ENCODE peak calls at places on chromosomes 6 and 20, in eight cellular contexts. D is epithelial cell of proximal tubule, F is prostate gland, L is DND-41, C is fibroblast of the aortic adventitia, S is astrocyte of the spinal cord, T is fibroblast of mammary gland, U is AG04449. P is an unnamed sample.

GRCh38 chr6:142735182-142735581 is 209.8 kb downstream of the HIVEP2 start:
- DNase-seq in F (no peak), U (no peak), C (no peak), L (no peak), S (no peak), T (peak; percentile 26), D (no peak), P (no peak)

GRCh38 chr6:116624036-116624805 is 7.9 kb downstream of the RSPH4A start:
- DNase-seq in D (no peak), S (no peak), T (no peak), F (no peak), L (no peak), U (no peak), C (no peak), P (no peak)

GRCh38 chr20:61126369-61127195 is 125.5 kb upstream of the CDH4 start:
- DNase-seq in D (no peak), S (no peak), T (no peak), U (no peak), C (no peak), L (no peak), F (no peak), P (no peak)

GRCh38 chr6:170260686-170261085 is 30.2 kb downstream of the DLL1 start:
- DNase-seq in U (no peak), F (no peak), T (no peak), L (no peak), C (no peak), S (no peak), D (no peak), P (no peak)

GRCh38 chr6:17519120-17519519 is 81.0 kb upstream of the FAM8A1 start:
- DNase-seq in F (no peak), T (no peak), U (no peak), D (no peak), C (no peak), S (no peak), L (no peak), P (no peak)

GRCh38 chr6:53492860-53493634 is 51.9 kb downstream of the GCLC start:
- DNase-seq in T (peak; percentile 72), C (peak; percentile 83), D (peak; percentile 42), L (no peak), F (peak; percentile 29), S (peak; percentile 81), U (no peak), P (no peak)

GRCh38 chr6:7108196-7108963 is 619 bp downstream of the RREB1 start:
- DNase-seq in C (peak; percentile 47), S (peak; percentile 50), T (peak; percentile 47), D (no peak), L (peak; percentile 58), F (peak; percentile 45), U (no peak), P (peak; percentile 61)

GRCh38 chr6:166341915-166342292 is 441 bp downstream of the SFT2D1 start:
- DNase-seq in L (peak; percentile 41), D (no peak), S (peak; percentile 31), F (no peak), U (no peak), T (peak; percentile 24), C (peak; percentile 23), P (no peak)

GRCh38 chr20:39105551-39105950 is 143.4 kb downstream of the DHX35 start:
- DNase-seq in F (no peak), D (no peak), S (no peak), U (no peak), T (no peak), L (no peak), C (no peak), P (no peak)

GRCh38 chr6:105879146-105879545 is 207.0 kb upstream of the PRDM1 start:
- DNase-seq in S (no peak), C (no peak), T (no peak), F (no peak), U (no peak), D (no peak), L (no peak), P (no peak)

GRCh38 chr20:37310951-37311350 is 21.5 kb downstream of the MANBAL start:
- DNase-seq in L (no peak), U (no peak), D (no peak), T (no peak), C (no peak), F (no peak), S (no peak), P (no peak)

GRCh38 chr6:42230320-42231034 is 12.8 kb upstream of the MRPS10 start:
- DNase-seq in L (no peak), S (peak; percentile 36), U (no peak), C (peak; percentile 38), F (no peak), D (no peak), T (no peak), P (no peak)

DNA sequence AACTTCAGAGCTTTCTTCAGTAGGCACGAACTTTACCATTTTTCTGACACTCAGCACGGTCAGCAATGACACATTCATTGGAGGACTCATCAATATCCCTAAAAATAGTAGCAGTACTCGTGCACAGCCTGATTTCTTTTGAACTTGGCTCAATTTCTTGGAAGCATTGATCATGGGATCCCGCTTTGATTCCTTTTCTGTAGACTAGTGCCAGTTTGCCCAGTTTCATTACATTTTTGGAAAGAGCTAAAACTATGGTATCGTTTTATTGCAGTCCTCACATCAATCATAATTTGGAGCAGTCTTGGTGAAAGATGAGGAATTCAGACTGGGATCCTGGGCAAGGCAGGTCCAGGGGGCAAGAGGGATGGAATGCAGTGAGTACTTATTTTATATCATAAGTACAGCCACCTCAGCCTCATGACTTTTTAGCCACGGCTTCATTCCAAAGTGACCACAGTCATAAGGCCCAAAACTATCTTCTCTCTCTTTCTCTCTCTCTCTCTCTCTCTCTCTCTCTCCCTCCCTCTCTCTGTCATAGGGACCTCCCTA is 170.9 kb upstream of the AKAP12 start:
- DNase-seq in F (no peak), C (peak; percentile 76), D (no peak), U (peak; percentile 72), L (no peak), S (peak; percentile 66), T (peak; percentile 86), P (no peak)
- H3K4me3 ChIP-seq in F (no peak overlapping the region), C (no peak overlapping the region), D (no peak overlapping the region), U (no peak overlapping the region), L (no peak overlapping the region), S (no peak overlapping the region), T (no peak overlapping the region), P (no peak overlapping the region)

GRCh38 chr6:125151715-125152114 is 1.9 kb upstream of the TPD52L1 start:
- DNase-seq in S (no peak), U (no peak), C (no peak), T (no peak), F (no peak), D (no peak), L (no peak), P (no peak)

GRCh38 chr6:125156496-125156895 is 2.9 kb downstream of the TPD52L1 start:
- DNase-seq in F (no peak), S (no peak), C (no peak), U (no peak), T (no peak), L (no peak), D (no peak), P (no peak)

GRCh38 chr6:125153541-125154183 is at the start of gene TPD52L1:
- DNase-seq in U (no peak), C (peak; percentile 67), T (peak; percentile 54), F (peak; percentile 85), S (peak; percentile 67), L (no peak), D (no peak), P (peak; percentile 81)

GRCh38 chr6:125155344-125155743 is 1.8 kb downstream of the TPD52L1 start:
- DNase-seq in D (no peak), U (no peak), F (peak; percentile 7), T (no peak), C (no peak), S (no peak), L (no peak), P (no peak)

DNA sequence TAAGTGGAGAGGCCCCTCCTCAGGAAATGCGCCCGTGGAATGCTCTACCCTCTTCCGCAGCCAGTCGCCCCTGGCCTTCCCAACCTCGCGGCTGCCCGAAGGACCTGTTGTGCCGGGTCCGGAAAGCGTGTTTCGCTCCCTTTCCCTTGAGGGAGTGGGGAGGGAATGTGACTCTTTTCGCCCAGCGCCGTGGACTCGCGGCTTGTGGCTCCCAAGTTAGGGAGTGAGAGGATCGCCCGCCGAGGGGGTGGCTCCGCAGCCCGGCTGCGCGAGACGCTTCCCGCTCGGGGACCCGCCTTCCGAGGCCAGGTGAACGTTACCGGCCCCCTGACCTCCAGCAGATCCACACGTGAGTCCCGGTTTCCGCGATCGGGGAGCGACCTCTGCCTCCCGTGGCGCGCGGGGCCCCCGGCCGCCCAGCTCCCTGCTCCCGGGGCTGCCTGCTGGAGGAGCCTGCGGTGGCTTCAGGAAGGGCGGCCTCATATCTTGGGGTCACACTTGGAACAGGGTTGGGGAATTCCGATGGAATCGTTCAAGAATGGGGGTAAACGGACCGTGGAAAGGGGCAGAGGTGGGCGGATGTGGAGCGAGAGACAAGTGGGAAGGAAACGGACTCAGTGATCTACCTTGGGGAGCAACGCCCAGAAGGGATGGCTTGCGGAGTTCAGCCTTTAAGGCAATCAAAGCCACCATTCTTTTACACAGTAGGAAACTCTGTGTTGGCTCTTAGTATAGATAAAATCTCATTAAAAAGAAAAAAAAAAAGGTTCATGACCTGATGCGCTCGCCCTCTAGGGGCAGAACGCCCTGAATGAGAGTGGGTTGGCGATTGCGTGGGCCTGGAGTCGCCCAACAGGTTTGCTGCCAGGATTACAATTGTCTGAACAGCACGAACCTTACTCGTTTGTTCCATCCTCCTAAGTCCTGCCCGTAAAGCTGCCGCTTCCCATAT is 887 bp downstream of the TPD52L1 start:
- DNase-seq in C (peak; percentile 14), L (no peak), T (peak; percentile 25), D (peak; percentile 42), U (no peak), S (no peak), F (peak; percentile 66), P (peak; percentile 45)
- TF ChIP-seq CTCF in C (no peak), L (no peak), T (peak; percentile 40), D (peak; percentile 53), U (peak; percentile 18), S (peak; percentile 22), F (peak; percentile 44), P (peak; percentile 40)

DNA sequence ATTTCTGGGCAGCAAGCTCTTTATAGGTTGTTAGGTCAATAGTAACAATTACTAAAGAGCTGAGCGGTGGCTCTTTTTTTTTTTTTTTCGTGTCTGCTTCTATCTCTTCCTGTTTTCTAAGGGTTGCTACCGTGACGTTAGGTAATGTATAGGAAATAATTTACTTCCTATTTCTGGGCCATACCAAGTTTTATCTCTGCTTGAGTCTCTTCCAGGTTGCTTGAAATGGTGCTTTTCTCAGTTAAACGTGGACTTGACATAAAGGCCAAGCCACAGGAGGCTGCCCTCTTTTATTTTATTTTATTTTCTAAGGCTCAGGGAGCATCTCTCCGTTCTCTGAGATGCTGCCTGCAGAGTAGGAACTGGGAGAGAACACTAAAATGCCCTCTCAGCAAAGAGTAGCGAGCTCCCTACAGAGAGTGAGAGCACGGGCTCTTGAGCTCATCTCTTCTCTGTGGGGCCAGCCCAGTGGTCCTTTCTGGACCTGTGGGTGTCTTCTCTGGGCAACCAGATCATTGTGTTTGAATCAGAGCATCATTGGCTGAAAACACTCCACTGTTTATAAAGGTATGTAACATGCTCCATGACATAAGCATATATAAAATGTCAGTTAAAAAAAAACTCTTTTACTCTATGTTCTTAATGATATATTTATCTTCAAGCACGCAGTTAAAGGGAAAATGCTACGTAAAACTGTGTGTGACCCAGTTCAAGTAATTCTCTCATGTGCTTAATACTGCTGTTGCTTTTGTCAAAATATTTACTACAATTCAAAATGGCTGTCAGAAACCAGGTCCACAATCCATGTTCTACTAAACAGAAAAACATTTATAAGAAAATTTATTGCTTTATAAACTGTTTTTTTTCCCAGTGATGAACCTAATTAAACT is at the start of gene ZNF831:
- DNase-seq in T (no peak), S (no peak), C (no peak), F (no peak), U (no peak), L (no peak), D (no peak), P (no peak)
- H3K4me3 ChIP-seq in T (no peak within 1 kb of the TSS), S (no peak within 1 kb of the TSS), C (no peak within 1 kb of the TSS), F (no peak within 1 kb of the TSS), U (no peak within 1 kb of the TSS), L (no peak within 1 kb of the TSS), D (no peak within 1 kb of the TSS), P (no peak within 1 kb of the TSS)

GRCh38 chr20:49346682-49347081 is 68.8 kb upstream of the ZNFX1 start:
- DNase-seq in D (no peak), C (no peak), S (no peak), T (no peak), L (no peak), U (no peak), F (no peak), P (no peak)
- TF ChIP-seq CTCF in D (no peak), C (no peak), S (no peak), T (no peak), L (no peak), U (no peak), F (no peak), P (no peak)

P was measured in transverse colon.